ENCODE peak calls at places on chromosomes 2 and 18, in five cellular contexts. S is MCF 10A, C is thoracic aorta, O is T47D, T is astrocyte of the spinal cord. I is an unnamed sample.

GRCh38 chr2:33812707-33813106 is 213.6 kb upstream of the FAM98A start:
- DNase-seq in S (peak; percentile 3), C (no peak), O (no peak), T (no peak), I (no peak)

GRCh38 chr2:67571785-67572718 is 174.9 kb downstream of the ETAA1 start:
- DNase-seq in S (no peak), C (no peak), O (no peak), T (peak; percentile 66), I (no peak)

GRCh38 chr2:120260736-120261135 is 8.1 kb downstream of the RALB start:
- DNase-seq in S (no peak), C (no peak), O (no peak), T (no peak), I (no peak)

GRCh38 chr18:56843241-56843640 is 192.1 kb downstream of the WDR7 start:
- DNase-seq in S (no peak), C (no peak), O (no peak), T (no peak), I (no peak)

GRCh38 chr2:230714122-230714453 is 1.4 kb downstream of the CAB39 start:
- DNase-seq in S (peak; percentile 84), C (no peak), O (no peak), T (peak; percentile 81), I (peak; percentile 63)

GRCh38 chr2:173106959-173107628 is 31.4 kb downstream of the MAP3K20 start:
- DNase-seq in S (no peak), C (no peak), O (no peak), T (no peak), I (no peak)

GRCh38 chr18:11494093-11494492 is 115.3 kb upstream of the SLC35G4 start:
- DNase-seq in S (no peak), C (no peak), O (no peak), T (peak; percentile 38), I (no peak)

GRCh38 chr2:208713066-208713465 is 306.5 kb downstream of the PTH2R start:
- DNase-seq in S (no peak), C (no peak), O (no peak), T (no peak), I (no peak)

GRCh38 chr18:73895701-73896100 is 251.9 kb downstream of the FBXO15 start:
- DNase-seq in S (peak; percentile 4), C (no peak), O (peak; percentile 81), T (no peak), I (no peak)

GRCh38 chr2:197097578-197098366 is 171.3 kb upstream of the PGAP1 start:
- DNase-seq in S (peak; percentile 29), C (no peak), O (no peak), T (peak; percentile 95), I (no peak)

GRCh38 chr2:140273958-140274357 is 1493.8 kb upstream of the NXPH2 start:
- DNase-seq in S (no peak), C (no peak), O (no peak), T (no peak), I (no peak)

GRCh38 chr2:20314562-20315521 is 35.8 kb downstream of the PUM2 start:
- DNase-seq in S (no peak), C (no peak), O (no peak), T (peak; percentile 30), I (no peak)

GRCh38 chr2:230179907-230180306 is 39.9 kb downstream of the SP110 start:
- DNase-seq in S (no peak), C (no peak), O (no peak), T (no peak), I (no peak)